ENCODE peak calls at places on chromosomes 13 and 19, in eight cellular contexts. One of them, this sample, is unnamed.

GRCh38 chr13:28685114-28685513 is 26.2 kb downstream of the POMP start:
- DNase-seq in HepG2: no peak
- DNase-seq in AG10803: no peak
- DNase-seq in CD8-positive, alpha-beta T cell: no peak
- DNase-seq in AG04450: no peak
- DNase-seq in pancreas: no peak
- DNase-seq in NT2/D1: no peak
- DNase-seq in ascending aorta: no peak
- DNase-seq in this sample: no peak

GRCh38 chr13:108288741-108289140 is 19.2 kb downstream of the TNFSF13B start:
- DNase-seq in NT2/D1: no peak
- DNase-seq in AG10803: no peak
- DNase-seq in CD8-positive, alpha-beta T cell: no peak
- DNase-seq in AG04450: no peak
- DNase-seq in HepG2: no peak
- DNase-seq in pancreas: no peak
- DNase-seq in ascending aorta: no peak
- DNase-seq in this sample: no peak

GRCh38 chr13:94205896-94206295 is 273.6 kb downstream of the DCT start:
- DNase-seq in ascending aorta: no peak
- DNase-seq in HepG2: no peak
- DNase-seq in pancreas: no peak
- DNase-seq in AG10803: no peak
- DNase-seq in AG04450: no peak
- DNase-seq in CD8-positive, alpha-beta T cell: no peak
- DNase-seq in NT2/D1: no peak
- DNase-seq in this sample: no peak

GRCh38 chr19:44890366-44891015 is 563 bp upstream of the TOMM40 start:
- DNase-seq in AG04450: peak
- DNase-seq in pancreas: peak
- DNase-seq in HepG2: peak
- DNase-seq in CD8-positive, alpha-beta T cell: no peak
- DNase-seq in AG10803: peak
- DNase-seq in NT2/D1: peak
- DNase-seq in ascending aorta: peak
- DNase-seq in this sample: peak

GRCh38 chr19:38073806-38074685 is 150.0 kb downstream of the DPF1 start:
- DNase-seq in HepG2: peak
- DNase-seq in NT2/D1: peak
- DNase-seq in pancreas: no peak
- DNase-seq in CD8-positive, alpha-beta T cell: no peak
- DNase-seq in ascending aorta: no peak
- DNase-seq in AG10803: no peak
- DNase-seq in AG04450: no peak
- DNase-seq in this sample: no peak

GRCh38 chr19:16736709-16737108 is 17.1 kb downstream of the NWD1 start:
- DNase-seq in CD8-positive, alpha-beta T cell: no peak
- DNase-seq in pancreas: no peak
- DNase-seq in AG10803: no peak
- DNase-seq in AG04450: no peak
- DNase-seq in HepG2: no peak
- DNase-seq in NT2/D1: peak
- DNase-seq in ascending aorta: no peak
- DNase-seq in this sample: no peak

GRCh38 chr13:66693656-66694055 is 536.5 kb downstream of the PCDH9 start:
- DNase-seq in ascending aorta: no peak
- DNase-seq in CD8-positive, alpha-beta T cell: no peak
- DNase-seq in pancreas: no peak
- DNase-seq in AG10803: no peak
- DNase-seq in AG04450: no peak
- DNase-seq in HepG2: no peak
- DNase-seq in NT2/D1: no peak
- DNase-seq in this sample: no peak

GRCh38 chr13:93982189-93982918 is 497.1 kb downstream of the DCT start:
- DNase-seq in pancreas: no peak
- DNase-seq in AG04450: no peak
- DNase-seq in HepG2: no peak
- DNase-seq in AG10803: no peak
- DNase-seq in ascending aorta: no peak
- DNase-seq in CD8-positive, alpha-beta T cell: no peak
- DNase-seq in NT2/D1: no peak
- DNase-seq in this sample: no peak

GRCh38 chr19:10503002-10503789 is at the start of gene KEAP1:
- DNase-seq in NT2/D1: no peak
- DNase-seq in CD8-positive, alpha-beta T cell: no peak
- DNase-seq in pancreas: peak
- DNase-seq in AG04450: no peak
- DNase-seq in ascending aorta: no peak
- DNase-seq in AG10803: peak
- DNase-seq in HepG2: peak
- DNase-seq in this sample: no peak

GRCh38 chr19:46350758-46351159 is 3.9 kb downstream of the PPP5C start:
- DNase-seq in AG04450: no peak
- DNase-seq in CD8-positive, alpha-beta T cell: peak
- DNase-seq in NT2/D1: no peak
- DNase-seq in ascending aorta: no peak
- DNase-seq in pancreas: no peak
- DNase-seq in HepG2: no peak
- DNase-seq in AG10803: no peak
- DNase-seq in this sample: no peak

GRCh38 chr13:40624338-40624737 is 42.1 kb downstream of the FOXO1 start:
- DNase-seq in AG04450: no peak
- DNase-seq in AG10803: peak
- DNase-seq in HepG2: no peak
- DNase-seq in CD8-positive, alpha-beta T cell: peak
- DNase-seq in NT2/D1: no peak
- DNase-seq in ascending aorta: no peak
- DNase-seq in pancreas: no peak
- DNase-seq in this sample: no peak

GRCh38 chr19:27741236-27741635 is 1471.7 kb downstream of the UQCRFS1 start:
- DNase-seq in AG04450: no peak
- DNase-seq in AG10803: no peak
- DNase-seq in NT2/D1: no peak
- DNase-seq in ascending aorta: peak
- DNase-seq in pancreas: no peak
- DNase-seq in HepG2: no peak
- DNase-seq in CD8-positive, alpha-beta T cell: no peak
- DNase-seq in this sample: no peak

GRCh38 chr13:37526710-37527446 is 71.7 kb downstream of the POSTN start:
- DNase-seq in ascending aorta: no peak
- DNase-seq in NT2/D1: no peak
- DNase-seq in HepG2: no peak
- DNase-seq in CD8-positive, alpha-beta T cell: no peak
- DNase-seq in AG10803: peak
- DNase-seq in AG04450: no peak
- DNase-seq in pancreas: no peak
- DNase-seq in this sample: no peak

GRCh38 chr19:47187023-47187655 is 43.9 kb downstream of the BBC3 start:
- DNase-seq in CD8-positive, alpha-beta T cell: no peak
- DNase-seq in AG10803: no peak
- DNase-seq in ascending aorta: no peak
- DNase-seq in AG04450: no peak
- DNase-seq in NT2/D1: no peak
- DNase-seq in HepG2: no peak
- DNase-seq in pancreas: no peak
- DNase-seq in this sample: no peak

GRCh38 chr13:79631260-79631659 is 150.3 kb downstream of the NDFIP2 start:
- DNase-seq in AG10803: peak
- DNase-seq in CD8-positive, alpha-beta T cell: no peak
- DNase-seq in AG04450: no peak
- DNase-seq in HepG2: no peak
- DNase-seq in ascending aorta: no peak
- DNase-seq in NT2/D1: no peak
- DNase-seq in pancreas: no peak
- DNase-seq in this sample: peak

GRCh38 chr19:35533822-35534521 is 716 bp downstream of the GAPDHS start:
- DNase-seq in AG10803: peak
- DNase-seq in pancreas: no peak
- DNase-seq in NT2/D1: no peak
- DNase-seq in HepG2: peak
- DNase-seq in ascending aorta: no peak
- DNase-seq in AG04450: no peak
- DNase-seq in CD8-positive, alpha-beta T cell: peak
- DNase-seq in this sample: peak

GRCh38 chr19:58392945-58393724 is 2.3 kb upstream of the RNF225 start:
- DNase-seq in ascending aorta: no peak
- DNase-seq in AG04450: no peak
- DNase-seq in AG10803: no peak
- DNase-seq in HepG2: no peak
- DNase-seq in CD8-positive, alpha-beta T cell: no peak
- DNase-seq in NT2/D1: no peak
- DNase-seq in pancreas: no peak
- DNase-seq in this sample: no peak

GRCh38 chr13:86020350-86021002 is 221.3 kb upstream of the SLITRK6 start:
- DNase-seq in HepG2: no peak
- DNase-seq in AG04450: peak
- DNase-seq in NT2/D1: no peak
- DNase-seq in CD8-positive, alpha-beta T cell: no peak
- DNase-seq in pancreas: no peak
- DNase-seq in AG10803: no peak
- DNase-seq in ascending aorta: no peak
- DNase-seq in this sample: no peak

GRCh38 chr19:43636121-43636683 is 3.4 kb downstream of the CADM4 start:
- DNase-seq in pancreas: no peak
- DNase-seq in CD8-positive, alpha-beta T cell: no peak
- DNase-seq in AG10803: no peak
- DNase-seq in ascending aorta: no peak
- DNase-seq in HepG2: peak
- DNase-seq in AG04450: no peak
- DNase-seq in NT2/D1: no peak
- DNase-seq in this sample: no peak

GRCh38 chr13:56166864-56167263 is 973.9 kb upstream of the PRR20A start:
- DNase-seq in NT2/D1: peak
- DNase-seq in ascending aorta: no peak
- DNase-seq in pancreas: no peak
- DNase-seq in CD8-positive, alpha-beta T cell: no peak
- DNase-seq in AG04450: no peak
- DNase-seq in AG10803: no peak
- DNase-seq in HepG2: no peak
- DNase-seq in this sample: no peak

GRCh38 chr19:6717036-6717435 is 3.4 kb downstream of the C3 start:
- DNase-seq in CD8-positive, alpha-beta T cell: no peak
- DNase-seq in ascending aorta: no peak
- DNase-seq in NT2/D1: no peak
- DNase-seq in pancreas: no peak
- DNase-seq in HepG2: no peak
- DNase-seq in AG10803: no peak
- DNase-seq in AG04450: no peak
- DNase-seq in this sample: no peak

DNA sequence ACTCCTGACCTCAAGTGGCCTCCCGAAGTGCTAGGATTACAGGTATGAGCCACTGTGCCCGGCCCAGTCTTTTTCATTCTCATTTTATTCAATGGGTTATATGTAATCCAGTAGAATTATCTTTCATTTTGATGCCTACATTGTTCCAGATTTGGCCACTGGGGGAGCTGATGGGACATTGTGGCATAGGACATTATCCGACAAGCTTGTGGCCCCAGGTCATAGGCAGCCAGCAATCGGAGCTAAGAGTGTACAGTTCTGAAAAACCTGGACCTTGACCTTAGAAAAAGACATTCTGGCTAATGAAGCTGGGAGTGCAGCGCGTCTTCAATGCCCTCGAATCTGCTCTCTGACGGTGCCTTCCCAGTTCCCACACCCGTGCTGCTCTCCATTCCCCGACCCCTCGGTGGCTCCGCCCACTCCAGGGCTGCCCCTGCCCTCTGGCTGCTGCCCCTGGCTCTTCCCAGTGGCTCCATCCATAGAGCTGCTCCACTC is 108.7 kb downstream of the TEX29 start:
- DNase-seq in ascending aorta: no peak
- DNase-seq in NT2/D1: peak
- DNase-seq in AG10803: peak
- DNase-seq in pancreas: no peak
- DNase-seq in AG04450: no peak
- DNase-seq in CD8-positive, alpha-beta T cell: peak
- DNase-seq in HepG2: peak
- DNase-seq in this sample: peak
- H3K4me3 ChIP-seq in ascending aorta: no peak
- H3K4me3 ChIP-seq in NT2/D1: no peak
- H3K4me3 ChIP-seq in AG10803: no peak
- H3K4me3 ChIP-seq in pancreas: no peak
- H3K4me3 ChIP-seq in AG04450: no peak
- H3K4me3 ChIP-seq in CD8-positive, alpha-beta T cell: no peak
- H3K4me3 ChIP-seq in HepG2: no peak
- H3K4me3 ChIP-seq in this sample: no peak

GRCh38 chr13:20940083-20940482 is 37.5 kb upstream of the XPO4 start:
- DNase-seq in AG10803: peak
- DNase-seq in NT2/D1: no peak
- DNase-seq in HepG2: peak
- DNase-seq in ascending aorta: no peak
- DNase-seq in CD8-positive, alpha-beta T cell: no peak
- DNase-seq in AG04450: peak
- DNase-seq in pancreas: no peak
- DNase-seq in this sample: no peak

GRCh38 chr13:20943519-20944012 is 41.0 kb upstream of the XPO4 start:
- DNase-seq in AG04450: peak
- DNase-seq in NT2/D1: peak
- DNase-seq in ascending aorta: peak
- DNase-seq in CD8-positive, alpha-beta T cell: peak
- DNase-seq in pancreas: peak
- DNase-seq in HepG2: peak
- DNase-seq in AG10803: peak
- DNase-seq in this sample: peak

GRCh38 chr13:20942938-20943518 is 40.5 kb upstream of the XPO4 start:
- DNase-seq in AG10803: no peak
- DNase-seq in ascending aorta: no peak
- DNase-seq in AG04450: no peak
- DNase-seq in pancreas: no peak
- DNase-seq in HepG2: no peak
- DNase-seq in NT2/D1: no peak
- DNase-seq in CD8-positive, alpha-beta T cell: no peak
- DNase-seq in this sample: no peak

GRCh38 chr13:20945952-20946383 is 43.4 kb upstream of the XPO4 start:
- DNase-seq in ascending aorta: peak
- DNase-seq in HepG2: no peak
- DNase-seq in AG10803: no peak
- DNase-seq in NT2/D1: no peak
- DNase-seq in pancreas: peak
- DNase-seq in CD8-positive, alpha-beta T cell: no peak
- DNase-seq in AG04450: no peak
- DNase-seq in this sample: no peak
- H3K4me3 ChIP-seq in ascending aorta: peak
- H3K4me3 ChIP-seq in HepG2: no peak
- H3K4me3 ChIP-seq in AG10803: peak
- H3K4me3 ChIP-seq in NT2/D1: no peak
- H3K4me3 ChIP-seq in pancreas: no peak
- H3K4me3 ChIP-seq in CD8-positive, alpha-beta T cell: no peak
- H3K4me3 ChIP-seq in AG04450: no peak
- H3K4me3 ChIP-seq in this sample: no peak

GRCh38 chr13:39417131-39417530 is 185.9 kb downstream of the LHFPL6 start:
- DNase-seq in AG10803: no peak
- DNase-seq in pancreas: no peak
- DNase-seq in ascending aorta: no peak
- DNase-seq in HepG2: no peak
- DNase-seq in CD8-positive, alpha-beta T cell: no peak
- DNase-seq in AG04450: no peak
- DNase-seq in NT2/D1: no peak
- DNase-seq in this sample: no peak
- H3K4me3 ChIP-seq in AG10803: no peak
- H3K4me3 ChIP-seq in pancreas: no peak
- H3K4me3 ChIP-seq in ascending aorta: peak
- H3K4me3 ChIP-seq in HepG2: no peak
- H3K4me3 ChIP-seq in CD8-positive, alpha-beta T cell: no peak
- H3K4me3 ChIP-seq in AG04450: no peak
- H3K4me3 ChIP-seq in NT2/D1: no peak
- H3K4me3 ChIP-seq in this sample: no peak

GRCh38 chr19:53898166-53898565 is 10.9 kb upstream of the CACNG7 start:
- DNase-seq in AG10803: no peak
- DNase-seq in NT2/D1: no peak
- DNase-seq in HepG2: no peak
- DNase-seq in CD8-positive, alpha-beta T cell: no peak
- DNase-seq in AG04450: no peak
- DNase-seq in ascending aorta: no peak
- DNase-seq in pancreas: no peak
- DNase-seq in this sample: no peak
- H3K4me3 ChIP-seq in AG10803: no peak
- H3K4me3 ChIP-seq in NT2/D1: peak
- H3K4me3 ChIP-seq in HepG2: no peak
- H3K4me3 ChIP-seq in CD8-positive, alpha-beta T cell: no peak
- H3K4me3 ChIP-seq in AG04450: no peak
- H3K4me3 ChIP-seq in ascending aorta: no peak
- H3K4me3 ChIP-seq in pancreas: no peak
- H3K4me3 ChIP-seq in this sample: no peak

This sample was measured in LNCaP clone FGC.